ENCODE peak calls at places on chromosomes 13 and 19, in eight cellular contexts. K, P, E, W, M, T, O and S are unnamed samples.

GRCh38 chr19:19276386-19276785 is 3.3 kb upstream of the TM6SF2 start:
- DNase-seq in W (peak), K (no peak), T (no peak), O (peak), P (no peak), E (peak), M (no peak), S (peak)

GRCh38 chr13:33079960-33080359 is 63.7 kb downstream of the KL start:
- DNase-seq in W (no peak), M (no peak), T (no peak), K (no peak), O (no peak), P (no peak), E (no peak), S (no peak)

GRCh38 chr13:45315520-45316167 is 25.3 kb downstream of the TPT1 start:
- DNase-seq in P (no peak), W (no peak), K (no peak), E (no peak), T (no peak), O (no peak), M (no peak), S (no peak)

GRCh38 chr13:102978168-102978567 is 88.0 kb downstream of the SLC10A2 start:
- DNase-seq in E (peak), K (no peak), T (no peak), P (no peak), M (no peak), W (no peak), O (no peak), S (peak)

GRCh38 chr13:67273001-67273400 is 42.9 kb upstream of the PCDH9 start:
- DNase-seq in E (peak), O (no peak), K (no peak), W (peak), T (no peak), M (no peak), P (no peak), S (no peak)

GRCh38 chr13:110411316-110412105 is 104.4 kb downstream of the COL4A2 start:
- DNase-seq in P (no peak), M (no peak), O (no peak), W (no peak), E (no peak), T (no peak), K (no peak), S (no peak)

GRCh38 chr19:49165111-49165750 is 7.6 kb downstream of the TRPM4 start:
- DNase-seq in K (peak), T (no peak), P (no peak), W (no peak), M (no peak), E (no peak), O (no peak), S (no peak)

GRCh38 chr13:111519490-111520170 is 199.2 kb downstream of the TEX29 start:
- DNase-seq in E (no peak), O (no peak), M (no peak), K (no peak), W (no peak), P (no peak), T (no peak), S (no peak)

GRCh38 chr13:112711528-112712265 is 21.9 kb downstream of the ATP11A start:
- DNase-seq in T (peak), W (peak), K (peak), M (peak), O (peak), P (peak), E (peak), S (peak)

GRCh38 chr19:19900124-19900523 is 622 bp upstream of the ZNF93 start:
- DNase-seq in M (no peak), T (no peak), K (peak), P (no peak), O (peak), W (peak), E (peak), S (peak)

GRCh38 chr19:7176792-7177191 is 107.3 kb downstream of the ZNF557 start:
- DNase-seq in T (no peak), M (no peak), P (no peak), W (no peak), K (no peak), E (no peak), O (no peak), S (no peak)

GRCh38 chr13:113843864-113844556 is 19.9 kb downstream of the GAS6 start:
- DNase-seq in M (no peak), P (no peak), E (no peak), W (no peak), K (no peak), T (no peak), O (no peak), S (no peak)

GRCh38 chr19:6724631-6725185 is 4.3 kb upstream of the C3 start:
- DNase-seq in P (no peak), K (no peak), T (no peak), M (no peak), O (no peak), E (no peak), W (no peak), S (no peak)

GRCh38 chr19:50777830-50778303 is 7.6 kb downstream of the GPR32 start:
- DNase-seq in M (peak), T (no peak), W (peak), P (peak), E (no peak), K (no peak), O (no peak), S (no peak)

GRCh38 chr19:46787331-46788100 is 878 bp downstream of the SLC1A5 start:
- DNase-seq in W (peak), E (peak), P (peak), K (peak), O (no peak), T (peak), M (peak), S (no peak)

GRCh38 chr19:52086481-52086880 is 9.1 kb downstream of the ZNF841 start:
- DNase-seq in P (no peak), K (peak), E (peak), W (peak), O (no peak), T (no peak), M (no peak), S (no peak)

GRCh38 chr13:80341771-80342271 is 895 bp upstream of the SPRY2 start:
- DNase-seq in K (peak), M (peak), P (peak), O (no peak), W (peak), E (peak), T (no peak), S (no peak)

GRCh38 chr13:30734434-30734833 is 909 bp upstream of the ALOX5AP start:
- DNase-seq in M (no peak), W (peak), E (peak), P (no peak), K (peak), O (peak), T (no peak), S (no peak)

GRCh38 chr19:10424011-10424637 is 3.8 kb downstream of the PDE4A start:
- DNase-seq in E (peak), K (peak), M (peak), T (peak), P (peak), W (peak), O (no peak), S (no peak)

GRCh38 chr13:50170447-50171037 is 155.3 kb downstream of the KCNRG start:
- DNase-seq in M (peak), W (peak), K (peak), T (no peak), E (peak), P (no peak), O (no peak), S (no peak)

GRCh38 chr13:94192576-94192975 is 286.9 kb downstream of the DCT start:
- DNase-seq in K (peak), M (peak), O (no peak), E (peak), P (peak), W (peak), T (no peak), S (no peak)

GRCh38 chr13:98173431-98173921 is 3.6 kb downstream of the RNF113B start:
- DNase-seq in P (peak), K (peak), O (peak), M (peak), T (no peak), E (peak), W (peak), S (peak)

GRCh38 chr19:34734601-34735103 is 609 bp downstream of the ZNF181 start:
- DNase-seq in P (peak), K (no peak), O (no peak), E (no peak), W (no peak), M (no peak), T (no peak), S (no peak)

GRCh38 chr19:53809518-53810186 is 14.5 kb downstream of the NLRP12 start:
- DNase-seq in E (no peak), K (no peak), M (peak), O (no peak), P (peak), W (no peak), T (no peak), S (no peak)

GRCh38 chr19:33434886-33435705 is 61.6 kb downstream of the CEBPG start:
- DNase-seq in T (no peak), W (peak), E (peak), M (no peak), O (no peak), K (no peak), P (peak), S (no peak)

GRCh38 chr13:100537951-100538462 is 50.6 kb downstream of the GGACT start:
- DNase-seq in W (no peak), O (no peak), K (no peak), M (no peak), P (no peak), T (no peak), E (no peak), S (no peak)

GRCh38 chr19:7099597-7099921 is 30.1 kb downstream of the ZNF557 start:
- DNase-seq in W (no peak), M (no peak), O (no peak), P (no peak), K (no peak), E (no peak), T (no peak), S (peak)

GRCh38 chr13:75724742-75725504 is 88.8 kb downstream of the LMO7 start:
- DNase-seq in O (no peak), P (no peak), W (no peak), M (peak), K (peak), T (no peak), E (no peak), S (no peak)

GRCh38 chr13:113786262-113786841 is 27.3 kb downstream of the TMEM255B start:
- DNase-seq in W (peak), M (no peak), T (no peak), E (peak), K (peak), O (peak), P (no peak), S (no peak)

GRCh38 chr13:94308808-94309207 is 170.7 kb downstream of the DCT start:
- DNase-seq in M (no peak), T (no peak), K (no peak), E (no peak), P (no peak), W (no peak), O (no peak), S (no peak)

GRCh38 chr19:10420444-10421239 is at the start of gene PDE4A:
- DNase-seq in P (peak), W (no peak), M (peak), E (peak), K (no peak), T (no peak), O (no peak), S (no peak)

GRCh38 chr13:39538826-39539555 is 64.0 kb downstream of the LHFPL6 start:
- DNase-seq in W (peak), M (no peak), K (no peak), O (peak), E (peak), T (no peak), P (no peak), S (no peak)

GRCh38 chr13:45696610-45697226 is 5.4 kb upstream of the CBY2 start:
- DNase-seq in O (no peak), K (peak), T (no peak), M (no peak), E (peak), P (no peak), W (no peak), S (no peak)

GRCh38 chr13:26362261-26362660 is 108.3 kb downstream of the CDK8 start:
- DNase-seq in M (no peak), K (no peak), W (no peak), E (no peak), P (no peak), T (no peak), O (no peak), S (no peak)

GRCh38 chr13:107866666-107867623 is 348.4 kb downstream of the LIG4 start:
- DNase-seq in O (no peak), P (peak), W (peak), K (no peak), E (peak), M (no peak), T (no peak), S (no peak)

GRCh38 chr19:41923045-41923788 is 5.0 kb downstream of the ERFL start:
- DNase-seq in P (no peak), O (no peak), M (no peak), T (no peak), E (no peak), W (no peak), K (no peak), S (no peak)

GRCh38 chr19:41926028-41926860 is 2.0 kb downstream of the ERFL start:
- DNase-seq in O (no peak), M (no peak), T (no peak), W (no peak), P (peak), K (no peak), E (no peak), S (no peak)

GRCh38 chr19:41924151-41925145 is 3.8 kb downstream of the ERFL start:
- DNase-seq in E (no peak), P (no peak), W (no peak), T (no peak), K (no peak), O (no peak), M (no peak), S (no peak)

GRCh38 chr19:41926861-41927809 is 1.1 kb downstream of the ERFL start:
- DNase-seq in M (no peak), T (no peak), K (no peak), E (no peak), P (no peak), O (no peak), W (no peak), S (no peak)

DNA sequence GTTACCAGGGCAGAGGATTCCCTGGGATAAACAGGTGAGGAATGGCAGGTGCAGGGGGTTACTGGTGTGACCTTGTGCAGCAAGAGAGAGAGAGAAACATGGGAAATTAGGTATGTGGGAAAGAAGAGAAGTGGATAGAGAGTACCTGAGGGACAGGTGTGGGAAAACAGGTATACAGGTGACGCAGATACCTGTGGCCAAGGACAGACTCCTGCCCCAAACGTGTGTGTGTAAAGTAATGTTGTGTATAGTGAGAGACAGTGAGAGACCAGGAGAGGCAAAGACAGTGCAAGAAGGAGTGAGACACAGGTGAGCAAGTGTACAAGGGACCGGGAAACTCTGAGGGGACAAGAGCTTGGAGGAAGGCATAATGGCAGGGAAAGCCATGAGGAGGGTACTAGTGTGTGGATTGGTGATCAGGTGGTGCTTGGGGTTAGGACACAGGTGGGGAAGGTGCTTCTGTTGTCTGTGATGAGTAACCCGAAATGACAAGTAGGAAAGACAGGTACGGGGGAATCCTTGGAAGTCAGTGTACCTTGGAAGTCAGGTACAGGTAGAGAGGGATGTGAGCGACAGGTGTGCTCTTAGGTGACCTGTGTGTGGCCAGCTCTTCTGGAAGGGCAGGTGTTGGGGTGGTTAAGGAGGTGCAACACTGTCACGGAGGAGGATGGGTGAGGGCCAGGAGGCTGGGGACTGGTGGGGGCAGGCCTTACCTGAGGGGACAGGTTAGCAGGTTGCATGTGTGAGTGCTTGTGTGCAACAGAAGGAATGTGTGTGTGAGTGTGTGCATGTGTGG is 2.8 kb downstream of the ERFL start:
- DNase-seq in P (no peak), T (no peak), K (no peak), W (no peak), E (no peak), O (no peak), M (no peak), S (no peak)
- H3K4me3 ChIP-seq in P (no peak), T (no peak), K (no peak), W (no peak), E (no peak), O (no peak), M (no peak), S (no peak)

GRCh38 chr19:29201849-29202248 is 11.1 kb downstream of the UQCRFS1 start:
- DNase-seq in E (no peak), M (peak), K (no peak), O (no peak), P (no peak), W (no peak), T (no peak), S (no peak)
- TF ChIP-seq CTCF in E (no peak), M (no peak), K (no peak), O (no peak), P (peak), W (no peak), T (no peak), S (no peak)

GRCh38 chr19:339262-339887 is 5.2 kb downstream of the MIER2 start:
- DNase-seq in W (peak), M (no peak), E (peak), T (no peak), P (no peak), K (no peak), O (no peak), S (no peak)

GRCh38 chr19:336067-336614 is 8.5 kb downstream of the MIER2 start:
- DNase-seq in O (no peak), T (no peak), K (no peak), W (no peak), P (no peak), M (no peak), E (no peak), S (no peak)

GRCh38 chr19:335072-335471 is 9.5 kb downstream of the MIER2 start:
- DNase-seq in E (no peak), T (no peak), K (no peak), M (no peak), P (no peak), O (no peak), W (no peak), S (no peak)

GRCh38 chr19:334296-335071 is 10.1 kb downstream of the MIER2 start:
- DNase-seq in K (no peak), E (no peak), T (no peak), M (no peak), P (no peak), W (no peak), O (no peak), S (no peak)

DNA sequence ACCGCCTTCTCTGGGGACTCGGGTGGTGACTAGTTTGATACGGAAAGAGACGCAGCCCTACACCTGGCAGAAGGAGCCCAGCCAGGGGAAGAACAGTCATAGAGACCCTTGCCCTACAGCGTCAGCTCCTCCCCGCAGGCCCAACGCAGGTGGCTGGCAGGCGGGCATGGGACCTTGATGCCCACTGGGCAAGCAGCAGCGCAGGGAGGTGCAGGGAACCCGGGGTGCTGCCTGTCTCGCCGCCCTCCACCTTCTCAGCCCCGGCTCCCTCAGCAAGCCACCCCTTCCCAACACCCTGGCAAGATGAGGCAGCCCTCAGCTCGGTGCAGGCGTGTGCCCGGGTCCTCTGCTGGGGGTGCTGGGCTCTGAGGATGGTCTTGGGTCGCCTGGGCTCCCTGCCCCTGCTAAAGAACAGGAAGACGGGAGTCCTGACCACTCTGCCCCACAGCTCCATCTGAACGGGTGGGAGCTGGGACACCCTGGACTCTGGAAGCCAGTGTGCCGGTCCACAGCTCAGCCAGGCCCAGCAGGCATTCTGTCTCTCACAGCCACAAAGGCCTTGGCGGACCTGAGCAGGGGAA is 9.0 kb downstream of the MIER2 start:
- DNase-seq in P (no peak), K (no peak), M (no peak), W (no peak), E (no peak), O (no peak), T (no peak), S (no peak)
- H3K4me3 ChIP-seq in P (no peak), K (no peak), M (no peak), W (no peak), E (no peak), O (no peak), T (no peak), S (no peak)

DNA sequence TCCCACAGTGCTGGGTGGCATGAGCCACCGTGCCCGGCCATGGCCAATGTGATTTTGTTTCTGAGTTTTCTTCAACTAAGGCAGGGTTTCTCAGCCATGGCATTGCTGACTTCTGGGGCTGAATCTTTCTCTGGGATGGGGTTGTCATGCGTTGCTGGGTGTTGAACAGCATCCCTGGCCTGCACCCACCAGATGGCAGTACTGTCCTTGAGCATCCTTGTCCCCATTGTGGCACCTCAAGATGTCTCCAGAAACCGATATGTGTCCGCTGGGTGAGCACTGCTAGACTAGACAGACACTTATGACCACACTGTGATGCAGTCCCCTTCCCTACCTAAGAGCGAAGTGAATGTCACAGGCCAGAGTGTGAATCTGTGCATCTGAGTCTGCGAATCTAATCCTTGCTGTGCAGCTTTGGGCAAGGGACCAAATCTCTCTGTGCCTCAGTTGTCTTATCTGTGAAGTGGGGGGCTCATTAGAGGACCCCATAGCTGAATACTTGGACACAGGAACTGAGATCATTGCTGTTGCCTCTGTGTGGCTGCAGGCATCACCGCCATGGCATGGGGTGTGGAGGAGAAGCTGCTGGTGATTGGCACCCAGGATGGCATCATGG is 50.3 kb upstream of the SIN3B start:
- DNase-seq in M (peak), O (peak), E (peak), T (no peak), P (peak), W (peak), K (peak), S (no peak)
- TF ChIP-seq CTCF in M (peak), O (peak), E (peak), T (peak), P (peak), W (peak), K (peak), S (peak)

DNA sequence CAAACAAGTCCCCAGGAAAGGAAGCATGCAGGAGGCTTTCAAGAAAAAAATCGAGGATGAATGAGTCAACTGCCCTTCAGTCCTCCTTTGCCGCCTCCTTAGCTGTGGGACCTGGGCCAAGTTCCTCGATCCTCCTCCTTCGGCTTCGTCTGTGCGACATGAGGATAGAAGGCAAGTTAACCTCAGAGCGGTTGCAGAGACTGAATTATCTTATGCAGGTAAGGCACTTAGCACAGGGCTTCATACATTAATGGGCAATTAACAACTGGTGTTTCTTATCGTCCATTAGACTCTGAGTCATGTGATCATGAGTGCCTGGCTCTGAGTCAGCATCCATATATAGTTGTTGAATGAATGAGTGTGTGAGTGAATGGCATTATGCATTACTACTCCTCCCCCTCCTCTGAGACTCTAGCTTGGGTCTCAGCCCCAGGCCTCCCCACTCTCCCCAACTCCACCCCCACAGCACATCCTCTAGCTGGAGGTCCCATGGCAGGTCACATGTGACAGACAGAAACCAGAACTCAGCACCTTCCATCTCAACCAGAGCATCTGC is 1.6 kb upstream of the TTC9B start:
- DNase-seq in K (peak), O (no peak), P (no peak), M (peak), W (peak), E (peak), T (no peak), S (no peak)
- H3K4me3 ChIP-seq in K (peak), O (no peak), P (no peak), M (peak), W (peak), E (no peak), T (no peak), S (no peak)